ENCODE peak calls at places on chromosomes 13 and 19, in five cellular contexts. S is non-pigmented ciliary epithelial cell, Z is NCI-H524, V is MV-4-11, F is OCI-LY7. D is an unnamed sample.

GRCh38 chr19:40270362-40271089 is 14.6 kb downstream of the AKT2 start:
- DNase-seq in S (no peak), F (no peak), Z (peak), V (no peak), D (no peak)

GRCh38 chr19:44113784-44114390 is 688 bp downstream of the ZNF225 start:
- DNase-seq in F (no peak), S (no peak), Z (no peak), V (peak), D (peak)

GRCh38 chr13:66778461-66778860 is 451.7 kb downstream of the PCDH9 start:
- DNase-seq in F (no peak), Z (no peak), V (no peak), S (no peak), D (no peak)

GRCh38 chr13:73138967-73139491 is 80.2 kb downstream of the KLF5 start:
- DNase-seq in F (no peak), V (no peak), S (no peak), Z (no peak), D (no peak)

GRCh38 chr13:113006660-113007059 is 37.6 kb downstream of the MCF2L start:
- DNase-seq in S (no peak), Z (no peak), F (no peak), V (no peak), D (no peak)

GRCh38 chr13:80379245-80379644 is 38.3 kb upstream of the SPRY2 start:
- DNase-seq in F (no peak), S (peak), Z (no peak), V (no peak), D (no peak)

GRCh38 chr13:44801990-44802389 is 187.3 kb downstream of the NUFIP1 start:
- DNase-seq in Z (no peak), F (no peak), V (peak), S (no peak), D (no peak)

GRCh38 chr13:59012731-59013130 is 1151.0 kb downstream of the DIAPH3 start:
- DNase-seq in F (no peak), V (no peak), S (no peak), Z (no peak), D (no peak)

GRCh38 chr13:33353210-33353609 is 67.7 kb upstream of the STARD13 start:
- DNase-seq in V (peak), S (no peak), F (peak), Z (no peak), D (no peak)

GRCh38 chr19:48695743-48696352 is at the start of gene FUT2:
- DNase-seq in F (no peak), Z (no peak), V (no peak), S (no peak), D (no peak)

GRCh38 chr19:47239610-47240296 is 8.8 kb upstream of the BBC3 start:
- DNase-seq in Z (peak), V (no peak), F (no peak), S (no peak), D (peak)

GRCh38 chr19:33434886-33435705 is 61.6 kb downstream of the CEBPG start:
- DNase-seq in F (no peak), V (peak), Z (no peak), S (no peak), D (no peak)

GRCh38 chr19:41563847-41564514 is 12.0 kb upstream of the CEACAM21 start:
- DNase-seq in Z (no peak), S (no peak), V (no peak), F (no peak), D (no peak)

GRCh38 chr19:19276386-19276785 is 3.3 kb upstream of the TM6SF2 start:
- DNase-seq in F (no peak), V (no peak), Z (no peak), S (peak), D (no peak)